ENCODE peak calls at places on chromosomes 3 and 15, in five cellular contexts. M, G, K, D and O are unnamed samples.
A peak's percentile ranks its signal among the peaks of the same experiment; 100 is the strongest.

GRCh38 chr3:5428607-5429516 is 241.4 kb downstream of the EDEM1 start:
- DNase-seq in M (no peak), G (no peak), K (no peak), D (no peak), O (no peak)

GRCh38 chr3:187165144-187165543 is 25.8 kb upstream of the RPL39L start:
- DNase-seq in M (no peak), G (peak; percentile 21), K (peak; percentile 54), D (peak; percentile 62), O (no peak)

GRCh38 chr15:37375529-37375928 is 275.2 kb upstream of the MEIS2 start:
- DNase-seq in M (no peak), G (no peak), K (no peak), D (no peak), O (no peak)

GRCh38 chr3:45690331-45691035 is 1.3 kb downstream of the SACM1L start:
- DNase-seq in M (no peak), G (no peak), K (no peak), D (peak; percentile 23), O (no peak)

GRCh38 chr3:77247063-77247462 is 207.2 kb downstream of the ROBO2 start:
- DNase-seq in M (no peak), G (no peak), K (no peak), D (no peak), O (no peak)

GRCh38 chr3:46542801-46543201 is 23.3 kb downstream of the LRRC2 start:
- DNase-seq in M (no peak), G (no peak), K (no peak), D (no peak), O (no peak)

GRCh38 chr3:14405886-14406238 is 3.5 kb downstream of the SLC6A6 start:
- DNase-seq in M (peak; percentile 46), G (no peak), K (no peak), D (no peak), O (peak; percentile 65)

GRCh38 chr3:123941150-123941941 is 19.7 kb downstream of the CCDC14 start:
- DNase-seq in M (no peak), G (no peak), K (no peak), D (no peak), O (no peak)

GRCh38 chr3:197599089-197599765 is 43.5 kb upstream of the BDH1 start:
- DNase-seq in M (peak; percentile 53), G (peak; percentile 70), K (peak; percentile 67), D (peak; percentile 80), O (peak; percentile 79)

GRCh38 chr15:69390575-69390974 is 23.6 kb upstream of the KIF23 start:
- DNase-seq in M (no peak), G (no peak), K (no peak), D (no peak), O (no peak)

GRCh38 chr15:58453931-58454793 is 22.4 kb downstream of the LIPC start:
- DNase-seq in M (no peak), G (no peak), K (no peak), D (no peak), O (no peak)

GRCh38 chr3:44100298-44100695 is 141.4 kb upstream of the TOPAZ1 start:
- DNase-seq in M (no peak), G (no peak), K (no peak), D (no peak), O (no peak)

GRCh38 chr3:155018621-155019330 is 61.3 kb upstream of the MME start:
- DNase-seq in M (no peak), G (no peak), K (no peak), D (peak; percentile 58), O (no peak)

GRCh38 chr3:73600293-73600938 is 24.3 kb downstream of the PDZRN3 start:
- DNase-seq in M (no peak), G (no peak), K (no peak), D (no peak), O (no peak)

GRCh38 chr15:51314391-51315337 is 23.7 kb downstream of the CYP19A1 start:
- DNase-seq in M (no peak), G (no peak), K (no peak), D (no peak), O (no peak)

GRCh38 chr15:91853968-91854943 is 748 bp downstream of the SLCO3A1 start:
- DNase-seq in M (peak; percentile 41), G (peak; percentile 45), K (peak; percentile 28), D (no peak), O (peak; percentile 66)

GRCh38 chr3:100008081-100008698 is 106.1 kb downstream of the FILIP1L start:
- DNase-seq in M (no peak), G (no peak), K (no peak), D (peak; percentile 95), O (no peak)

GRCh38 chr3:42852443-42852842 is 23.2 kb downstream of the CYP8B1 start:
- DNase-seq in M (no peak), G (no peak), K (no peak), D (no peak), O (peak; percentile 56)

GRCh38 chr3:89314454-89314853 is 207.0 kb downstream of the EPHA3 start:
- DNase-seq in M (no peak), G (no peak), K (no peak), D (no peak), O (no peak)

GRCh38 chr3:118304557-118304956 is 730.1 kb downstream of the IGSF11 start:
- DNase-seq in M (no peak), G (no peak), K (no peak), D (no peak), O (no peak)

GRCh38 chr3:172751188-172751571 is 654 bp downstream of the ECT2 start:
- DNase-seq in M (no peak), G (no peak), K (peak; percentile 8), D (peak; percentile 52), O (no peak)

DNA sequence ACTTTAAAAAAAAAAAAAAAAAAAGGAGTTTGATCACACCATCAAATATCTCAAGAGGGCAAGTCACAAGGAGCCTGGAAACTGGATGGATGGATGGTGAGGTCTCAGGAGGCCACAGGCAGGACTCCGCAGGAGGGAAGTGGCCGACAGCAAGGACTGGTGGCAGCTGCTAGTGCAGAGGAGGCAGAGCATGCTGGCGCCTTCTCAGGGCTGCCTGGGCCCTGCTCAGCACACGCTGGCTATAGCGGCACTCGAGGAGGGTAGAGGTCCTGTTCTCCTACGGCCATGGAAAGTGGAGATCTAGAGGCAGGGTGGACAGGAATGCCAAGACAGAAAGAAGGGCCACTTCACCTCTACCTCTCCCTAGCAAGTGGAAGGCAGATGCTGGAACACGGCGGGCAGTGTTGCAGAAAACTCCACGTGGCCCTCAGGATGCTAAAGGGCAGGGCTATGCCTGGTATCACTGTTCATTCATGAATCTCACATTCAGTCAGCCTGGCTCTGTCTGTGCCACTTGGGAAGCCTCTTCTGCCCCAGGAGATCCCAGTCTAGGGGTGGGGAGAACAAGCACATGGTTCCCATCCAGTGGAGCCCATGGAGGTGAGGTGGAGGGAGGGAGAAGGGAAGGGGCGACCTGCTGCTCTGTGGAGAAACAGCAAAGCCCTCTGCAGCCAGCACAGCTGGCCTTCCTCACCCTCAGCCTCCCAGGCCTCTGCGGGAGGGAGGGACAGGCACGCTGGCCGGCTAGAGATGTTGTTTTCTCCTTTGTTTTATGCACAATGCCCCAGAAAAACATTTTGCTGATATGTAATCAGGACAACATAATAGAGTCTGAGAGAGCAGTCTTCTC is 71.0 kb downstream of the OXNAD1 start:
- DNase-seq in M (no peak), G (no peak), K (no peak), D (no peak), O (no peak)
- TF ChIP-seq CTCF in M (no peak), G (no peak), K (no peak), D (no peak), O (no peak)

DNA sequence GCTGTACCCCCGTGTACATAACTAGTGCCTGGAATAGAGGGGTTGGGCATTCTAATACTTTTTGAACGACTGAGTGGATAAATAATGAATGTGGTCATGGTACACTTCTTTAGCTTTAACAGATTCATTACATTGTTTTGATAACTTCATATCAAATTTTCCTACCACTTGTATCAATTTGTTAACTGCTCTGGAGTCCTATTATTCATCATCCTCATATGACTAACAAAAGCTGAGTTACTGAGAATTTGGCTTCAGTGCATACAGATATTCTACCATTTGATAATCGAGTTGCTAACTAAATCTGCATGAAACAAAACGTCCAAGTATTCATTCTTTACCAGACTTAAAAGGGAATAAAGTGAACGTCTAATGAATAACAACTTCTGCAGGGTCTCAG is 31.7 kb downstream of the FRMD5 start:
- DNase-seq in M (no peak), G (no peak), K (no peak), D (no peak), O (no peak)
- H3K27ac ChIP-seq in M (no peak overlapping the region), G (no peak overlapping the region), K (no peak overlapping the region), D (no peak overlapping the region), O (no peak overlapping the region)

DNA sequence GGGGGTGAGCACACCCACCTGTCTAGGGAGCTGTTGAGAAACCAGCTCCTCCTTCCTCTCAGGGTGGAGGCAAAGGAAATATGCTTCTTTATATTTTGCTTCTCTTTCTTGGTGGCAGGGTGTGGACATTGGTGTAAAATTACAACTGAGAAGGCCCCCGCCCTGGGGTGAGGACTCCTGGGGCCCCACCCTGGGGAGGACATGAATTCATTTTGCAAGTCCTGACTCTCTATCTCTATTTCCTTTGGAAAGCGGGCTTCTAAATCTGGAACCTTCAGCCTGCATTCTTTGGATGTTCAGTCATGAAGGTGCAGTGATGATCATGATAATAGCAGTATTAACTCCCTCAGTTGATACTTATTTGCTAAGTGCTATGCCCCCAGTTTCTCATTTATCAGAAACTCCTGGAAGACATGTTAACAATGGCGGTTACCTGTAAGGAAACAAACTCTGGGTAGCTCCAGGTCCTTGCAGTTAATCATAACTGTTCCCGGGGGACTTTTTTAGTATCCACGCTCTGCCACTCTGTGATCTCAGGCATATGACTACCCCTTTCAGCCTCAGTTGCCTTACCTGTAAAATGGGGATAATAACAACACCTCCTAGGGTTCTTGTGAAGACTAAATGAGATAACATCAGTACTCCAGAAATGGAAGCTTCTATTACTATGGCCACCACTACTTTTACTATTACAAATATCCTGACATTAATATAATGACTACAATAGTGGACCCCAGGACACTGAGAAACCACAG is 7.3 kb upstream of the FLNB start:
- DNase-seq in M (no peak), G (no peak), K (no peak), D (no peak), O (no peak)
- TF ChIP-seq POLR2A in M (no peak), G (no peak), K (no peak), D (no peak), O (no peak)

GRCh38 chr3:181326637-181327223 is 337.2 kb upstream of the DNAJC19 start:
- DNase-seq in M (no peak), G (peak; percentile 7), K (no peak), D (peak; percentile 54), O (no peak)
- TF ChIP-seq CTCF in M (peak; percentile 18), G (peak; percentile 44), K (peak; percentile 54), D (peak; percentile 54), O (peak; percentile 34)

GRCh38 chr3:130609580-130609979 is 92.6 kb downstream of the COL6A6 start:
- DNase-seq in M (no peak), G (no peak), K (no peak), D (no peak), O (no peak)

GRCh38 chr3:130604806-130605205 is 87.8 kb downstream of the COL6A6 start:
- DNase-seq in M (no peak), G (no peak), K (no peak), D (no peak), O (no peak)

GRCh38 chr3:130607553-130608154 is 90.7 kb downstream of the COL6A6 start:
- DNase-seq in M (no peak), G (no peak), K (no peak), D (no peak), O (no peak)

DNA sequence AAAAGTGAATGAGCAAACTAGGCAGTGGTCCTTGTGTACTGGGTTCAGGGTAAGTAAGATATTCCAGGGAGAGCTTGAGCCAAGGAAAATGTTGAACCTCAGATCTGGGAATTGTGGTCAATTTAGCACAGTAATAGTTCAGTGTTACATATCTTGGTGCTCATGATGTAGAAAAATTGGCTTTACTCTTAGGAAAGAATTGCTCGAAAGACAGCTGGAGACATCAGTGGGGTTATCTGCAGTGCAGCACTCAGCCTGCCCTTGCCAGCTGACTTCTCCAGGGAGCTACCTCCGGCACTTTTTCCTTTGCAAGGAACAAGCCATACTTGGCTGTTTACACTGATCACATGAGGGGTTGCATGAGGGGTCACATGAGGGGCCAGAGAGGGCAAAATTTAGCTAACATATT is 92.2 kb downstream of the COL6A6 start:
- DNase-seq in M (peak; percentile 18), G (no peak), K (no peak), D (no peak), O (peak; percentile 12)
- H3K27ac ChIP-seq in M (peak overlapping the region; percentile 1), G (no peak overlapping the region), K (no peak overlapping the region), D (no peak overlapping the region), O (no peak overlapping the region)